ENCODE peak calls at places on chromosome 21, in nine cellular contexts. I is K562, C is Caco-2, G is psoas muscle, W is body of pancreas, H is upper lobe of right lung, F is lower lobe of right lung, K is heart left ventricle, P is suprapubic skin. V is an unnamed sample.
A peak's percentile ranks its signal among the peaks of the same experiment; 100 is the strongest.

GRCh38 chr21:28419811-28420210 is 572.9 kb downstream of the LTN1 start:
- DNase-seq in I (no peak), C (no peak), G (no peak), W (no peak), H (no peak), F (no peak), K (no peak), P (no peak), V (no peak)

GRCh38 chr21:29718081-29718815 is 221.5 kb downstream of the GRIK1 start:
- DNase-seq in I (no peak), C (no peak), G (no peak), W (no peak), H (no peak), F (no peak), K (no peak), P (no peak), V (no peak)

GRCh38 chr21:33058468-33059318 is 11.2 kb upstream of the OLIG1 start:
- DNase-seq in I (no peak), C (no peak), G (peak; percentile 42), W (peak; percentile 18), H (no peak), F (no peak), K (peak; percentile 37), P (no peak), V (no peak)

GRCh38 chr21:17931080-17931479 is 111.9 kb upstream of the C21orf91 start:
- DNase-seq in I (peak; percentile 14), C (peak; percentile 46), G (no peak), W (no peak), H (no peak), F (no peak), K (no peak), P (no peak), V (no peak)

GRCh38 chr21:25967566-25968438 is 202.8 kb downstream of the APP start:
- DNase-seq in I (no peak), C (no peak), G (no peak), W (peak; percentile 12), H (no peak), F (no peak), K (no peak), P (no peak), V (no peak)

GRCh38 chr21:26085100-26085499 is 85.5 kb downstream of the APP start:
- DNase-seq in I (no peak), C (no peak), G (no peak), W (no peak), H (no peak), F (no peak), K (no peak), P (no peak), V (no peak)

GRCh38 chr21:31198575-31198974 is 145.5 kb downstream of the TIAM1 start:
- DNase-seq in I (peak; percentile 52), C (peak; percentile 43), G (no peak), W (peak; percentile 13), H (no peak), F (no peak), K (no peak), P (no peak), V (no peak)

GRCh38 chr21:23664193-23664694 is 1943.0 kb downstream of the MRPL39 start:
- DNase-seq in I (no peak), C (no peak), G (no peak), W (no peak), H (no peak), F (no peak), K (no peak), P (no peak), V (no peak)

GRCh38 chr21:17512245-17513213 is at the start of gene CXADR:
- DNase-seq in I (peak; percentile 81), C (peak; percentile 97), G (peak; percentile 42), W (peak; percentile 93), H (peak; percentile 96), F (peak; percentile 92), K (peak; percentile 69), P (no peak), V (peak; percentile 82)

GRCh38 chr21:32463367-32463766 is 50.9 kb downstream of the EVA1C start:
- DNase-seq in I (no peak), C (no peak), G (no peak), W (no peak), H (no peak), F (no peak), K (no peak), P (no peak), V (no peak)

GRCh38 chr21:15943009-15943666 is 213.4 kb downstream of the USP25 start:
- DNase-seq in I (no peak), C (no peak), G (no peak), W (no peak), H (no peak), F (no peak), K (no peak), P (no peak), V (no peak)

GRCh38 chr21:43794311-43794710 is 4.9 kb downstream of the RRP1 start:
- DNase-seq in I (no peak), C (no peak), G (no peak), W (no peak), H (no peak), F (no peak), K (no peak), P (no peak), V (no peak)

GRCh38 chr21:28099296-28099695 is 893.4 kb downstream of the LTN1 start:
- DNase-seq in I (no peak), C (no peak), G (peak; percentile 32), W (peak; percentile 64), H (no peak), F (no peak), K (peak; percentile 60), P (no peak), V (no peak)

GRCh38 chr21:36245649-36246048 is 74.3 kb upstream of the MORC3 start:
- DNase-seq in I (no peak), C (no peak), G (no peak), W (no peak), H (no peak), F (no peak), K (no peak), P (no peak), V (no peak)

GRCh38 chr21:31636874-31637273 is 22.6 kb upstream of the SOD1 start:
- DNase-seq in I (no peak), C (no peak), G (no peak), W (no peak), H (no peak), F (no peak), K (no peak), P (no peak), V (no peak)

GRCh38 chr21:25565272-25566199 is 41.7 kb downstream of the MRPL39 start:
- DNase-seq in I (no peak), C (no peak), G (no peak), W (no peak), H (no peak), F (no peak), K (no peak), P (no peak), V (no peak)

GRCh38 chr21:17250651-17251294 is 262.1 kb upstream of the CXADR start:
- DNase-seq in I (no peak), C (no peak), G (no peak), W (no peak), H (no peak), F (no peak), K (no peak), P (no peak), V (no peak)

GRCh38 chr21:33075128-33075527 is 5.2 kb downstream of the OLIG1 start:
- DNase-seq in I (no peak), C (peak; percentile 43), G (no peak), W (no peak), H (no peak), F (no peak), K (no peak), P (no peak), V (no peak)

GRCh38 chr21:45408811-45409261 is 3.9 kb downstream of the COL18A1 start:
- DNase-seq in I (no peak), C (no peak), G (peak; percentile 11), W (no peak), H (no peak), F (peak; percentile 22), K (no peak), P (no peak), V (no peak)
- H3K4me1 ChIP-seq in I (peaks cover 47% of the 10 kb centered on the region), C (peaks cover 59% of the 10 kb centered on the region), G (peaks cover 18% of the 10 kb centered on the region), W (peaks cover 68% of the 10 kb centered on the region), H (peaks cover 16% of the 10 kb centered on the region), F (peaks cover 23% of the 10 kb centered on the region), K (peaks cover 62% of the 10 kb centered on the region), P (peaks cover 70% of the 10 kb centered on the region), V (peaks cover 11% of the 10 kb centered on the region)

DNA sequence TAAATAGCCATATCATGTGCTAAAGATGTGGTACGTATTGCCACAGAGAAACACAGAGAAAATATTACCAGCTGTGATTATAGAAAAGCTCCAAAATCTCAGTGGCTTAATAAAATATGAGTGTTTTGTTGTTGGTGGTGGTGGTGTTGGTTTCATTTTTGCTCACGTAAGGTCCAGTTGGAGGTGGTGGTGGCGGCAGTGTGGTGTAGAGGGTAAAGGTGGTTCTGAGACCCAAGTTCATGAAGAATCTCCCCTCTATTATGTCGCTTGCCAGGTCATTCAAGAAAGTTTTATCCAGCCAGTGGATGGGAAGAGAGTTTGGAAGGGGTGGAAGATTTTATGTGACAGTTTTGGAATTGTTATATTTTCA is 217.6 kb upstream of the SAMSN1 start:
- DNase-seq in I (no peak), C (no peak), G (no peak), W (no peak), H (no peak), F (no peak), K (no peak), P (no peak), V (no peak)
- H3K4me1 ChIP-seq in I (peaks cover 35% of the 10 kb centered on the region), C (no peaks in the 10 kb centered on the region), G (no peaks in the 10 kb centered on the region), W (no peaks in the 10 kb centered on the region), H (no peaks in the 10 kb centered on the region), F (no peaks in the 10 kb centered on the region), K (no peaks in the 10 kb centered on the region), P (no peaks in the 10 kb centered on the region), V (peaks cover 15% of the 10 kb centered on the region)

GRCh38 chr21:37458669-37459276 is 92.2 kb downstream of the DYRK1A start:
- DNase-seq in I (no peak), C (peak; percentile 58), G (no peak), W (no peak), H (no peak), F (no peak), K (no peak), P (no peak), V (no peak)

GRCh38 chr21:37460196-37460595 is 93.6 kb downstream of the DYRK1A start:
- DNase-seq in I (peak; percentile 67), C (peak; percentile 31), G (no peak), W (no peak), H (no peak), F (no peak), K (no peak), P (no peak), V (no peak)

GRCh38 chr21:37461494-37461893 is 94.9 kb downstream of the DYRK1A start:
- DNase-seq in I (no peak), C (no peak), G (no peak), W (no peak), H (no peak), F (no peak), K (no peak), P (no peak), V (peak; percentile 47)

GRCh38 chr21:37462087-37462861 is 95.7 kb downstream of the DYRK1A start:
- DNase-seq in I (no peak), C (no peak), G (no peak), W (no peak), H (no peak), F (no peak), K (no peak), P (no peak), V (no peak)

GRCh38 chr21:37459575-37459974 is 93.0 kb downstream of the DYRK1A start:
- DNase-seq in I (no peak), C (no peak), G (no peak), W (no peak), H (no peak), F (no peak), K (no peak), P (no peak), V (no peak)
- H3K4me1 ChIP-seq in I (peaks cover 49% of the 10 kb centered on the region), C (peaks cover 46% of the 10 kb centered on the region), G (peaks cover 92% of the 10 kb centered on the region), W (peaks cover 57% of the 10 kb centered on the region), H (peaks cover 75% of the 10 kb centered on the region), F (peaks cover 92% of the 10 kb centered on the region), K (peaks cover 49% of the 10 kb centered on the region), P (peaks cover 95% of the 10 kb centered on the region), V (peaks cover 89% of the 10 kb centered on the region)

GRCh38 chr21:45125347-45125746 is 51.0 kb downstream of the ADARB1 start:
- DNase-seq in I (no peak), C (no peak), G (no peak), W (no peak), H (no peak), F (no peak), K (no peak), P (no peak), V (no peak)
- H3K4me1 ChIP-seq in I (peaks cover 7% of the 10 kb centered on the region), C (no peaks in the 10 kb centered on the region), G (peaks cover 35% of the 10 kb centered on the region), W (no peaks in the 10 kb centered on the region), H (peaks cover 20% of the 10 kb centered on the region), F (peaks cover 20% of the 10 kb centered on the region), K (peaks cover 22% of the 10 kb centered on the region), P (peaks cover 21% of the 10 kb centered on the region), V (no peaks in the 10 kb centered on the region)

V was measured in CD4-positive, alpha-beta memory T cell.